ENCODE peak calls at places on chromosomes 2 and 18, in six cellular contexts. H is pancreas, X is left ventricle myocardium inferior, B is GM23338, N is upper lobe of right lung, M is fibroblast of the aortic adventitia. I is an unnamed sample.
A peak's percentile ranks its signal among the peaks of the same experiment; 100 is the strongest.

GRCh38 chr2:191321861-191322662 is 76.9 kb downstream of the MYO1B start:
- DNase-seq in N (no peak), X (no peak), B (peak; percentile 88), M (peak; percentile 55), H (no peak), I (peak; percentile 70)

GRCh38 chr2:185782223-185782769 is 43.7 kb downstream of the FSIP2 start:
- DNase-seq in B (no peak), M (no peak), N (no peak), H (no peak), X (no peak), I (no peak)

GRCh38 chr2:175766880-175767279 is 235.2 kb downstream of the LNPK start:
- DNase-seq in M (peak; percentile 69), B (no peak), N (no peak), H (no peak), X (no peak), I (no peak)

GRCh38 chr2:125172181-125172580 is 1147.1 kb downstream of the CNTNAP5 start:
- DNase-seq in B (no peak), N (no peak), H (no peak), M (peak; percentile 10), X (no peak), I (no peak)

GRCh38 chr2:36493221-36493620 is 104.7 kb downstream of the FEZ2 start:
- DNase-seq in N (no peak), B (no peak), M (no peak), X (no peak), H (no peak), I (no peak)

GRCh38 chr2:195608768-195609454 is 48.1 kb upstream of the SLC39A10 start:
- DNase-seq in X (no peak), M (no peak), B (no peak), N (no peak), H (no peak), I (no peak)

GRCh38 chr18:75073654-75074053 is 135.3 kb downstream of the PTGR3 start:
- DNase-seq in X (no peak), H (no peak), M (no peak), B (no peak), N (no peak), I (no peak)

GRCh38 chr2:163990554-163990953 is 254.7 kb upstream of the FIGN start:
- DNase-seq in N (no peak), X (no peak), H (no peak), M (no peak), B (no peak), I (no peak)

GRCh38 chr2:106638043-106638442 is 150.9 kb downstream of the CD8B2 start:
- DNase-seq in B (peak; percentile 55), N (no peak), H (no peak), X (no peak), M (peak; percentile 37), I (no peak)

GRCh38 chr2:180450841-180451240 is 443.7 kb upstream of the CWC22 start:
- DNase-seq in N (no peak), M (no peak), H (no peak), B (no peak), X (no peak), I (no peak)

GRCh38 chr2:155546715-155547555 is 785.6 kb downstream of the NR4A2 start:
- DNase-seq in H (no peak), M (no peak), N (no peak), X (no peak), B (no peak), I (no peak)

GRCh38 chr2:183010112-183010511 is 28.1 kb downstream of the NCKAP1 start:
- DNase-seq in B (peak; percentile 86), X (peak; percentile 29), H (no peak), M (peak; percentile 55), N (no peak), I (no peak)

GRCh38 chr2:10722252-10722825 is 909 bp downstream of the ATP6V1C2 start:
- DNase-seq in H (no peak), X (no peak), B (no peak), M (no peak), N (no peak), I (no peak)

GRCh38 chr2:6523476-6523875 is 342.2 kb downstream of the CMPK2 start:
- DNase-seq in M (no peak), N (no peak), X (no peak), B (peak; percentile 46), H (no peak), I (no peak)

GRCh38 chr2:241223211-241224067 is 35.0 kb downstream of the ANO7 start:
- DNase-seq in H (no peak), B (no peak), X (peak; percentile 9), N (no peak), M (no peak), I (no peak)

GRCh38 chr2:178886006-178886405 is 78.8 kb upstream of the TTN start:
- DNase-seq in H (peak; percentile 32), B (peak; percentile 18), M (no peak), X (no peak), N (no peak), I (no peak)

GRCh38 chr18:49490246-49490762 is 3.3 kb upstream of the C18orf32 start:
- DNase-seq in M (no peak), B (no peak), N (no peak), X (no peak), H (no peak), I (no peak)

GRCh38 chr2:130336150-130336876 is 6.4 kb upstream of the IMP4 start:
- DNase-seq in M (no peak), X (no peak), N (no peak), H (no peak), B (peak; percentile 17), I (no peak)

GRCh38 chr18:23238651-23239349 is 103.5 kb downstream of the CABLES1 start:
- DNase-seq in X (no peak), M (peak; percentile 59), B (peak; percentile 32), H (no peak), N (no peak), I (no peak)

GRCh38 chr2:95267458-95268207 is 6.6 kb upstream of the PROM2 start:
- DNase-seq in H (no peak), B (no peak), X (no peak), M (peak; percentile 5), N (peak; percentile 51), I (no peak)

GRCh38 chr2:235026649-235027557 is 75.1 kb downstream of the SH3BP4 start:
- DNase-seq in H (peak; percentile 98), B (peak; percentile 34), X (peak; percentile 69), N (peak; percentile 84), M (peak; percentile 60), I (no peak)

GRCh38 chr18:46050268-46050667 is 21.8 kb downstream of the PSTPIP2 start:
- DNase-seq in B (no peak), X (no peak), H (no peak), M (no peak), N (no peak), I (no peak)

DNA sequence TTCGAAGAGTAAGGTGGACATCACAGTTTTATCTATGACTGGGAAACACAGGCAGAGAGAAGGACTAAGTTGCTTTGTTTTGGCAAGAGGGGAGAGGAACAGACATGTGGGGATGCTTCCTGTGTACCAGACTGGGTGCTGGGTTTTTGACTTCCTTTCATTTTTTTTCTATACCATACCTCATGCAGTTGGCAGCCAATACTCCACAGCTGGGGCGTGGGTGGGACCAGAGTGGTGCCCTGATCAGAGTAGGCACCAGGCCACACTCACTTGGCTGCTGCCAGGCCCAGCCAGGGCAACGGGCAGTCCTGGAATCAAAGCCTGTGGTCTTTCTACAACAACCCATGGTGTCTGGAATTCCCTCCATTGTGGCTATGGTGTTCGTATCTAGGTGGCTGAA is 45.2 kb downstream of the SH3RF3 start:
- DNase-seq in N (no peak), X (no peak), H (no peak), M (peak; percentile 10), B (no peak), I (no peak)
- H3K4me3 ChIP-seq in N (no peak overlapping the region), X (peak overlapping the region; percentile 39), H (no peak overlapping the region), M (no peak overlapping the region), B (no peak overlapping the region), I (no peak overlapping the region)

GRCh38 chr2:85326406-85326945 is 1.3 kb downstream of the TGOLN2 start:
- DNase-seq in H (no peak), M (peak; percentile 39), B (no peak), X (no peak), N (no peak), I (no peak)

GRCh38 chr2:85325466-85325811 is 2.4 kb downstream of the TGOLN2 start:
- DNase-seq in N (no peak), M (no peak), H (no peak), X (no peak), B (no peak), I (no peak)

GRCh38 chr2:85319811-85320210 is 8.0 kb downstream of the TGOLN2 start:
- DNase-seq in M (no peak), B (no peak), H (no peak), X (no peak), N (no peak), I (no peak)

GRCh38 chr2:85324639-85325465 is 2.9 kb downstream of the TGOLN2 start:
- DNase-seq in H (no peak), M (peak; percentile 44), N (no peak), X (no peak), B (no peak), I (no peak)

GRCh38 chr2:85323351-85323987 is 4.3 kb downstream of the TGOLN2 start:
- DNase-seq in B (no peak), N (no peak), H (no peak), M (no peak), X (no peak), I (no peak)
- H3K4me3 ChIP-seq in B (no peak overlapping the region), N (no peak overlapping the region), H (no peak overlapping the region), M (no peak overlapping the region), X (no peak overlapping the region), I (no peak overlapping the region)

DNA sequence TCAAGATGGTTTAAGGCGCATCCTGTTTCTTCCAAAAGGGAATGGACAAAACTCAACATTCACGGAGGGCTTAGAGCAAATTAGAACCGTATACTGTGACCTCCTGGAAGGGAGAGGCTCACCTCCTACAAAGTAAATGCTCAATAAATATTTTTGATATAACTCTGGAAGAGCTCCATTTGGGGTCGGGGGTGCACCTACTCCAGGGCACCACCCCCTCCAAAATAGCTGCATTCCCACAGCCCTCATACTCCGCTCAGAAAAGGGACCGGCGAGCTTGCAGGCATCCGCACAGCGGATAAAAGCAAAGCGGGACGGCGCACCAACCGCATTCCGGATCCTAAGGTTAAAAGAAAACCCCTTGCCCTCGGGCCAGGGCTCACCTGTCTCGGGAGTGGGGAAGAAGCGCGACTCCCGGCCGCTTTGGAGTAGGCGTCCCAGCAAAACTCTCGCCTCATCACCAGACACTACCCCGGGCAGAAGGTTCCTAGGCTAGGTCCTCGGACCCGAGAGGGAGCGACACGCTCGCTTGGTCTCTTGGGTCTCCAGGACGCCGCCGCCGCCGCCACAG is 378 bp downstream of the WDPCP start:
- DNase-seq in H (no peak), B (peak; percentile 83), M (no peak), X (no peak), N (no peak), I (peak; percentile 22)
- H3K4me3 ChIP-seq in H (peak overlapping the region; percentile 36), B (peak overlapping the region; percentile 68), M (peak overlapping the region; percentile 85), X (peak overlapping the region; percentile 86), N (peak overlapping the region; percentile 84), I (peak overlapping the region; percentile 66)

GRCh38 chr2:197809064-197809463 is 4.7 kb downstream of the PLCL1 start:
- DNase-seq in B (no peak), H (no peak), M (no peak), X (no peak), N (no peak), I (no peak)
- H3K4me3 ChIP-seq in B (no peak overlapping the region), H (no peak overlapping the region), M (no peak overlapping the region), X (peak overlapping the region; percentile 91), N (no peak overlapping the region), I (no peak overlapping the region)

GRCh38 chr18:55794288-55795052 is 206.5 kb upstream of the TCF4 start:
- DNase-seq in M (peak; percentile 80), B (no peak), H (no peak), X (no peak), N (no peak), I (no peak)

GRCh38 chr18:55790296-55790695 is 202.3 kb upstream of the TCF4 start:
- DNase-seq in X (no peak), M (peak; percentile 87), H (no peak), N (no peak), B (no peak), I (no peak)

GRCh38 chr18:55795101-55795669 is 207.2 kb upstream of the TCF4 start:
- DNase-seq in H (no peak), X (no peak), M (peak; percentile 32), N (no peak), B (no peak), I (no peak)
- H3K4me3 ChIP-seq in H (no peak overlapping the region), X (peak overlapping the region; percentile 38), M (peak overlapping the region; percentile 3), N (no peak overlapping the region), B (no peak overlapping the region), I (no peak overlapping the region)